ENCODE peak calls at places on chromosomes 12 and 14, in ten cellular contexts. One of them, this sample, is unnamed.
A peak's percentile ranks its signal among the peaks of the same experiment; 100 is the strongest.

GRCh38 chr12:54033106-54033979 is 493 bp downstream of the HOXC5 start:
- DNase-seq in choroid plexus epithelial cell: no peak
- DNase-seq in activated T-helper 1 cell treated with anti-CD3 and anti-CD28 coated beads, Interleukin-2, amount 50 U/mL, for 16 hours: no peak
- DNase-seq in kidney glomerular epithelial cell: no peak
- DNase-seq in mesendoderm: no peak
- DNase-seq in C1 segment of cervical spinal cord: peak; percentile 60
- DNase-seq in effector memory CD8-positive, alpha-beta T cell: no peak
- DNase-seq in nucleus accumbens: no peak
- DNase-seq in germinal center: no peak
- DNase-seq in left ventricle myocardium inferior: no peak
- DNase-seq in this sample: no peak

GRCh38 chr14:87847216-87847615 is 145.8 kb downstream of the GALC start:
- DNase-seq in C1 segment of cervical spinal cord: no peak
- DNase-seq in germinal center: no peak
- DNase-seq in nucleus accumbens: no peak
- DNase-seq in left ventricle myocardium inferior: no peak
- DNase-seq in mesendoderm: no peak
- DNase-seq in choroid plexus epithelial cell: no peak
- DNase-seq in activated T-helper 1 cell treated with anti-CD3 and anti-CD28 coated beads, Interleukin-2, amount 50 U/mL, for 16 hours: no peak
- DNase-seq in kidney glomerular epithelial cell: no peak
- DNase-seq in effector memory CD8-positive, alpha-beta T cell: no peak
- DNase-seq in this sample: peak; percentile 49

GRCh38 chr12:112798019-112798760 is 6.6 kb downstream of the RPH3A start:
- DNase-seq in left ventricle myocardium inferior: no peak
- DNase-seq in effector memory CD8-positive, alpha-beta T cell: no peak
- DNase-seq in germinal center: no peak
- DNase-seq in C1 segment of cervical spinal cord: peak; percentile 29
- DNase-seq in choroid plexus epithelial cell: no peak
- DNase-seq in activated T-helper 1 cell treated with anti-CD3 and anti-CD28 coated beads, Interleukin-2, amount 50 U/mL, for 16 hours: no peak
- DNase-seq in mesendoderm: no peak
- DNase-seq in nucleus accumbens: no peak
- DNase-seq in kidney glomerular epithelial cell: no peak
- DNase-seq in this sample: no peak

GRCh38 chr14:46344327-46344937 is 307.1 kb downstream of the RPL10L start:
- DNase-seq in nucleus accumbens: no peak
- DNase-seq in choroid plexus epithelial cell: peak; percentile 28
- DNase-seq in germinal center: no peak
- DNase-seq in activated T-helper 1 cell treated with anti-CD3 and anti-CD28 coated beads, Interleukin-2, amount 50 U/mL, for 16 hours: no peak
- DNase-seq in mesendoderm: peak; percentile 69
- DNase-seq in effector memory CD8-positive, alpha-beta T cell: no peak
- DNase-seq in C1 segment of cervical spinal cord: no peak
- DNase-seq in left ventricle myocardium inferior: no peak
- DNase-seq in kidney glomerular epithelial cell: peak; percentile 53
- DNase-seq in this sample: no peak

GRCh38 chr12:14264316-14264715 is 101.2 kb upstream of the ATF7IP start:
- DNase-seq in kidney glomerular epithelial cell: no peak
- DNase-seq in activated T-helper 1 cell treated with anti-CD3 and anti-CD28 coated beads, Interleukin-2, amount 50 U/mL, for 16 hours: no peak
- DNase-seq in left ventricle myocardium inferior: no peak
- DNase-seq in effector memory CD8-positive, alpha-beta T cell: no peak
- DNase-seq in mesendoderm: peak; percentile 37
- DNase-seq in germinal center: no peak
- DNase-seq in C1 segment of cervical spinal cord: no peak
- DNase-seq in nucleus accumbens: no peak
- DNase-seq in choroid plexus epithelial cell: no peak
- DNase-seq in this sample: peak; percentile 42

GRCh38 chr14:91744068-91744480 is 12.2 kb upstream of the CATSPERB start:
- DNase-seq in effector memory CD8-positive, alpha-beta T cell: no peak
- DNase-seq in left ventricle myocardium inferior: no peak
- DNase-seq in nucleus accumbens: no peak
- DNase-seq in germinal center: no peak
- DNase-seq in activated T-helper 1 cell treated with anti-CD3 and anti-CD28 coated beads, Interleukin-2, amount 50 U/mL, for 16 hours: no peak
- DNase-seq in kidney glomerular epithelial cell: no peak
- DNase-seq in C1 segment of cervical spinal cord: no peak
- DNase-seq in mesendoderm: peak; percentile 38
- DNase-seq in choroid plexus epithelial cell: peak; percentile 6
- DNase-seq in this sample: peak; percentile 8

GRCh38 chr12:116892741-116893140 is 11.5 kb upstream of the HRK start:
- DNase-seq in C1 segment of cervical spinal cord: no peak
- DNase-seq in activated T-helper 1 cell treated with anti-CD3 and anti-CD28 coated beads, Interleukin-2, amount 50 U/mL, for 16 hours: no peak
- DNase-seq in effector memory CD8-positive, alpha-beta T cell: no peak
- DNase-seq in choroid plexus epithelial cell: no peak
- DNase-seq in germinal center: no peak
- DNase-seq in kidney glomerular epithelial cell: no peak
- DNase-seq in nucleus accumbens: no peak
- DNase-seq in left ventricle myocardium inferior: no peak
- DNase-seq in mesendoderm: no peak
- DNase-seq in this sample: no peak

GRCh38 chr14:104388631-104389325 is 190.8 kb upstream of the C14orf180 start:
- DNase-seq in germinal center: no peak
- DNase-seq in nucleus accumbens: no peak
- DNase-seq in activated T-helper 1 cell treated with anti-CD3 and anti-CD28 coated beads, Interleukin-2, amount 50 U/mL, for 16 hours: no peak
- DNase-seq in choroid plexus epithelial cell: no peak
- DNase-seq in mesendoderm: no peak
- DNase-seq in left ventricle myocardium inferior: no peak
- DNase-seq in C1 segment of cervical spinal cord: no peak
- DNase-seq in kidney glomerular epithelial cell: no peak
- DNase-seq in effector memory CD8-positive, alpha-beta T cell: no peak
- DNase-seq in this sample: no peak